ENCODE peak calls at places on chromosomes 16 and 17, in seven cellular contexts. One of them, this sample, is unnamed.
A peak's percentile ranks its signal among the peaks of the same experiment; 100 is the strongest.

GRCh38 chr16:20409398-20410152 is at the start of gene ACSM5:
- DNase-seq in activated gamma-delta T cell treated with Interleukin-2 at 50 U/mL for 16 hours: no peak
- DNase-seq in epithelial cell of esophagus: no peak
- DNase-seq in heart right ventricle: peak; percentile 60
- DNase-seq in activated T-cell treated with anti-CD3 and anti-CD28 coated beads for 24 hours: no peak
- DNase-seq in NCI-H69: no peak
- DNase-seq in stromal cell of bone marrow: no peak
- DNase-seq in this sample: no peak

GRCh38 chr16:65975049-65975708 is 391.3 kb upstream of the CDH5 start:
- DNase-seq in activated T-cell treated with anti-CD3 and anti-CD28 coated beads for 24 hours: no peak
- DNase-seq in epithelial cell of esophagus: peak; percentile 74
- DNase-seq in NCI-H69: no peak
- DNase-seq in activated gamma-delta T cell treated with Interleukin-2 at 50 U/mL for 16 hours: no peak
- DNase-seq in stromal cell of bone marrow: peak; percentile 10
- DNase-seq in heart right ventricle: no peak
- DNase-seq in this sample: no peak

GRCh38 chr16:1543085-1543896 is 9.8 kb downstream of the TMEM204 start:
- DNase-seq in activated gamma-delta T cell treated with Interleukin-2 at 50 U/mL for 16 hours: no peak
- DNase-seq in activated T-cell treated with anti-CD3 and anti-CD28 coated beads for 24 hours: peak; percentile 62
- DNase-seq in heart right ventricle: peak; percentile 81
- DNase-seq in stromal cell of bone marrow: peak; percentile 79
- DNase-seq in NCI-H69: peak; percentile 33
- DNase-seq in epithelial cell of esophagus: peak; percentile 74
- DNase-seq in this sample: no peak

GRCh38 chr17:80633197-80633596 is 88.6 kb downstream of the RPTOR start:
- DNase-seq in heart right ventricle: no peak
- DNase-seq in activated T-cell treated with anti-CD3 and anti-CD28 coated beads for 24 hours: no peak
- DNase-seq in activated gamma-delta T cell treated with Interleukin-2 at 50 U/mL for 16 hours: no peak
- DNase-seq in stromal cell of bone marrow: no peak
- DNase-seq in NCI-H69: peak; percentile 36
- DNase-seq in epithelial cell of esophagus: no peak
- DNase-seq in this sample: no peak

GRCh38 chr16:86396318-86396882 is 113.9 kb upstream of the FOXF1 start:
- DNase-seq in heart right ventricle: no peak
- DNase-seq in epithelial cell of esophagus: no peak
- DNase-seq in stromal cell of bone marrow: no peak
- DNase-seq in NCI-H69: no peak
- DNase-seq in activated gamma-delta T cell treated with Interleukin-2 at 50 U/mL for 16 hours: no peak
- DNase-seq in activated T-cell treated with anti-CD3 and anti-CD28 coated beads for 24 hours: no peak
- DNase-seq in this sample: no peak

GRCh38 chr17:37062036-37062435 is 113.3 kb downstream of the AATF start:
- DNase-seq in NCI-H69: peak; percentile 50
- DNase-seq in stromal cell of bone marrow: no peak
- DNase-seq in activated T-cell treated with anti-CD3 and anti-CD28 coated beads for 24 hours: no peak
- DNase-seq in activated gamma-delta T cell treated with Interleukin-2 at 50 U/mL for 16 hours: no peak
- DNase-seq in epithelial cell of esophagus: no peak
- DNase-seq in heart right ventricle: no peak
- DNase-seq in this sample: no peak

GRCh38 chr16:80125677-80126076 is 415.1 kb upstream of the DYNLRB2 start:
- DNase-seq in stromal cell of bone marrow: no peak
- DNase-seq in heart right ventricle: peak; percentile 20
- DNase-seq in NCI-H69: no peak
- DNase-seq in activated gamma-delta T cell treated with Interleukin-2 at 50 U/mL for 16 hours: no peak
- DNase-seq in activated T-cell treated with anti-CD3 and anti-CD28 coated beads for 24 hours: no peak
- DNase-seq in epithelial cell of esophagus: no peak
- DNase-seq in this sample: peak; percentile 57

GRCh38 chr16:4329354-4329775 is 13.5 kb downstream of the GLIS2 start:
- DNase-seq in activated gamma-delta T cell treated with Interleukin-2 at 50 U/mL for 16 hours: no peak
- DNase-seq in stromal cell of bone marrow: no peak
- DNase-seq in NCI-H69: no peak
- DNase-seq in heart right ventricle: no peak
- DNase-seq in activated T-cell treated with anti-CD3 and anti-CD28 coated beads for 24 hours: no peak
- DNase-seq in epithelial cell of esophagus: no peak
- DNase-seq in this sample: no peak

GRCh38 chr16:2987854-2988253 is 7.6 kb upstream of the PKMYT1 start:
- DNase-seq in activated gamma-delta T cell treated with Interleukin-2 at 50 U/mL for 16 hours: no peak
- DNase-seq in stromal cell of bone marrow: no peak
- DNase-seq in epithelial cell of esophagus: no peak
- DNase-seq in heart right ventricle: no peak
- DNase-seq in NCI-H69: peak; percentile 98
- DNase-seq in activated T-cell treated with anti-CD3 and anti-CD28 coated beads for 24 hours: no peak
- DNase-seq in this sample: no peak

GRCh38 chr16:70428178-70428998 is 10.5 kb downstream of the ST3GAL2 start:
- DNase-seq in stromal cell of bone marrow: peak; percentile 87
- DNase-seq in epithelial cell of esophagus: peak; percentile 84
- DNase-seq in activated T-cell treated with anti-CD3 and anti-CD28 coated beads for 24 hours: no peak
- DNase-seq in activated gamma-delta T cell treated with Interleukin-2 at 50 U/mL for 16 hours: no peak
- DNase-seq in NCI-H69: peak; percentile 68
- DNase-seq in heart right ventricle: peak; percentile 96
- DNase-seq in this sample: peak; percentile 90

GRCh38 chr17:8142158-8142886 is 9.9 kb downstream of the PER1 start:
- DNase-seq in NCI-H69: no peak
- DNase-seq in activated T-cell treated with anti-CD3 and anti-CD28 coated beads for 24 hours: no peak
- DNase-seq in heart right ventricle: no peak
- DNase-seq in activated gamma-delta T cell treated with Interleukin-2 at 50 U/mL for 16 hours: no peak
- DNase-seq in epithelial cell of esophagus: no peak
- DNase-seq in stromal cell of bone marrow: no peak
- DNase-seq in this sample: peak; percentile 63

GRCh38 chr16:6021544-6021943 is 923.9 kb upstream of the EEF2KMT start:
- DNase-seq in activated gamma-delta T cell treated with Interleukin-2 at 50 U/mL for 16 hours: no peak
- DNase-seq in activated T-cell treated with anti-CD3 and anti-CD28 coated beads for 24 hours: no peak
- DNase-seq in heart right ventricle: no peak
- DNase-seq in epithelial cell of esophagus: no peak
- DNase-seq in stromal cell of bone marrow: no peak
- DNase-seq in NCI-H69: no peak
- DNase-seq in this sample: no peak

GRCh38 chr17:12391468-12391867 is 274.2 kb upstream of the MYOCD start:
- DNase-seq in activated T-cell treated with anti-CD3 and anti-CD28 coated beads for 24 hours: no peak
- DNase-seq in heart right ventricle: no peak
- DNase-seq in epithelial cell of esophagus: no peak
- DNase-seq in activated gamma-delta T cell treated with Interleukin-2 at 50 U/mL for 16 hours: no peak
- DNase-seq in stromal cell of bone marrow: no peak
- DNase-seq in NCI-H69: no peak
- DNase-seq in this sample: no peak

GRCh38 chr17:4939554-4939803 is 367 bp downstream of the SLC25A11 start:
- DNase-seq in activated gamma-delta T cell treated with Interleukin-2 at 50 U/mL for 16 hours: no peak
- DNase-seq in NCI-H69: no peak
- DNase-seq in epithelial cell of esophagus: no peak
- DNase-seq in heart right ventricle: no peak
- DNase-seq in activated T-cell treated with anti-CD3 and anti-CD28 coated beads for 24 hours: no peak
- DNase-seq in stromal cell of bone marrow: no peak
- DNase-seq in this sample: peak; percentile 29

GRCh38 chr16:69796285-69797118 is 34.4 kb downstream of the WWP2 start:
- DNase-seq in epithelial cell of esophagus: peak; percentile 75
- DNase-seq in NCI-H69: peak; percentile 68
- DNase-seq in heart right ventricle: no peak
- DNase-seq in activated T-cell treated with anti-CD3 and anti-CD28 coated beads for 24 hours: no peak
- DNase-seq in activated gamma-delta T cell treated with Interleukin-2 at 50 U/mL for 16 hours: peak; percentile 17
- DNase-seq in stromal cell of bone marrow: peak; percentile 59
- DNase-seq in this sample: no peak

GRCh38 chr17:4771519-4772234 is at the start of gene TM4SF5:
- DNase-seq in epithelial cell of esophagus: no peak
- DNase-seq in activated T-cell treated with anti-CD3 and anti-CD28 coated beads for 24 hours: no peak
- DNase-seq in NCI-H69: peak; percentile 89
- DNase-seq in stromal cell of bone marrow: no peak
- DNase-seq in heart right ventricle: no peak
- DNase-seq in activated gamma-delta T cell treated with Interleukin-2 at 50 U/mL for 16 hours: no peak
- DNase-seq in this sample: no peak

GRCh38 chr17:78206298-78206697 is 7.8 kb upstream of the BIRC5 start:
- DNase-seq in epithelial cell of esophagus: no peak
- DNase-seq in stromal cell of bone marrow: no peak
- DNase-seq in activated T-cell treated with anti-CD3 and anti-CD28 coated beads for 24 hours: no peak
- DNase-seq in NCI-H69: no peak
- DNase-seq in activated gamma-delta T cell treated with Interleukin-2 at 50 U/mL for 16 hours: no peak
- DNase-seq in heart right ventricle: no peak
- DNase-seq in this sample: no peak

GRCh38 chr16:22092143-22092933 is at the start of gene VWA3A:
- DNase-seq in NCI-H69: peak; percentile 66
- DNase-seq in activated T-cell treated with anti-CD3 and anti-CD28 coated beads for 24 hours: no peak
- DNase-seq in stromal cell of bone marrow: peak; percentile 45
- DNase-seq in epithelial cell of esophagus: peak; percentile 10
- DNase-seq in activated gamma-delta T cell treated with Interleukin-2 at 50 U/mL for 16 hours: no peak
- DNase-seq in heart right ventricle: no peak
- DNase-seq in this sample: no peak

GRCh38 chr17:44379887-44380286 is 9.6 kb downstream of the ITGA2B start:
- DNase-seq in epithelial cell of esophagus: no peak
- DNase-seq in stromal cell of bone marrow: no peak
- DNase-seq in heart right ventricle: no peak
- DNase-seq in activated gamma-delta T cell treated with Interleukin-2 at 50 U/mL for 16 hours: no peak
- DNase-seq in activated T-cell treated with anti-CD3 and anti-CD28 coated beads for 24 hours: no peak
- DNase-seq in NCI-H69: no peak
- DNase-seq in this sample: no peak

GRCh38 chr17:45758544-45758943 is 25.6 kb upstream of the CRHR1 start:
- DNase-seq in activated T-cell treated with anti-CD3 and anti-CD28 coated beads for 24 hours: no peak
- DNase-seq in stromal cell of bone marrow: no peak
- DNase-seq in activated gamma-delta T cell treated with Interleukin-2 at 50 U/mL for 16 hours: no peak
- DNase-seq in heart right ventricle: no peak
- DNase-seq in NCI-H69: no peak
- DNase-seq in epithelial cell of esophagus: no peak
- DNase-seq in this sample: no peak

GRCh38 chr17:68020451-68020779 is 15.1 kb upstream of the KPNA2 start:
- DNase-seq in activated gamma-delta T cell treated with Interleukin-2 at 50 U/mL for 16 hours: no peak
- DNase-seq in stromal cell of bone marrow: no peak
- DNase-seq in heart right ventricle: no peak
- DNase-seq in NCI-H69: peak; percentile 81
- DNase-seq in activated T-cell treated with anti-CD3 and anti-CD28 coated beads for 24 hours: no peak
- DNase-seq in epithelial cell of esophagus: no peak
- DNase-seq in this sample: no peak

GRCh38 chr16:66275795-66276428 is 90.6 kb upstream of the CDH5 start:
- DNase-seq in heart right ventricle: no peak
- DNase-seq in activated T-cell treated with anti-CD3 and anti-CD28 coated beads for 24 hours: no peak
- DNase-seq in NCI-H69: peak; percentile 65
- DNase-seq in epithelial cell of esophagus: peak; percentile 97
- DNase-seq in stromal cell of bone marrow: peak; percentile 63
- DNase-seq in activated gamma-delta T cell treated with Interleukin-2 at 50 U/mL for 16 hours: no peak
- DNase-seq in this sample: no peak

GRCh38 chr17:37489197-37490001 is at the start of gene DUSP14:
- DNase-seq in activated T-cell treated with anti-CD3 and anti-CD28 coated beads for 24 hours: peak; percentile 79
- DNase-seq in epithelial cell of esophagus: peak; percentile 82
- DNase-seq in NCI-H69: peak; percentile 97
- DNase-seq in stromal cell of bone marrow: peak; percentile 73
- DNase-seq in activated gamma-delta T cell treated with Interleukin-2 at 50 U/mL for 16 hours: peak; percentile 81
- DNase-seq in heart right ventricle: peak; percentile 86
- DNase-seq in this sample: peak; percentile 80

GRCh38 chr17:74192950-74193781 is 10.3 kb upstream of the RPL38 start:
- DNase-seq in stromal cell of bone marrow: no peak
- DNase-seq in epithelial cell of esophagus: peak; percentile 69
- DNase-seq in NCI-H69: peak; percentile 99
- DNase-seq in activated T-cell treated with anti-CD3 and anti-CD28 coated beads for 24 hours: no peak
- DNase-seq in activated gamma-delta T cell treated with Interleukin-2 at 50 U/mL for 16 hours: no peak
- DNase-seq in heart right ventricle: peak; percentile 40
- DNase-seq in this sample: no peak

GRCh38 chr17:3710951-3711383 is 12.7 kb upstream of the HASPIN start:
- DNase-seq in stromal cell of bone marrow: no peak
- DNase-seq in epithelial cell of esophagus: peak; percentile 55
- DNase-seq in activated gamma-delta T cell treated with Interleukin-2 at 50 U/mL for 16 hours: peak; percentile 72
- DNase-seq in activated T-cell treated with anti-CD3 and anti-CD28 coated beads for 24 hours: peak; percentile 70
- DNase-seq in NCI-H69: no peak
- DNase-seq in heart right ventricle: no peak
- DNase-seq in this sample: no peak

GRCh38 chr16:88920618-88921602 is 54.5 kb upstream of the PABPN1L start:
- DNase-seq in activated gamma-delta T cell treated with Interleukin-2 at 50 U/mL for 16 hours: no peak
- DNase-seq in heart right ventricle: peak; percentile 82
- DNase-seq in epithelial cell of esophagus: no peak
- DNase-seq in NCI-H69: peak; percentile 87
- DNase-seq in activated T-cell treated with anti-CD3 and anti-CD28 coated beads for 24 hours: no peak
- DNase-seq in stromal cell of bone marrow: peak; percentile 10
- DNase-seq in this sample: no peak